ENCODE peak calls at places on chromosomes 3 and 15, in five cellular contexts. K is ELF-1, V is lung microvascular endothelial cell, H is Calu3, O is cerebellar nuclear complex. F is an unnamed sample.

GRCh38 chr3:18099611-18100010 is 325.5 kb downstream of the SATB1 start:
- DNase-seq in O (no peak), V (no peak), K (no peak), H (no peak), F (no peak)

GRCh38 chr3:149023951-149024350 is 32.6 kb downstream of the GYG1 start:
- DNase-seq in K (no peak), V (peak), H (no peak), O (no peak), F (no peak)

GRCh38 chr3:169083126-169083525 is 580.4 kb downstream of the MECOM start:
- DNase-seq in V (no peak), H (no peak), O (no peak), K (no peak), F (no peak)

GRCh38 chr3:30631237-30631961 is 25.0 kb downstream of the TGFBR2 start:
- DNase-seq in O (no peak), V (peak), K (no peak), H (no peak), F (peak)

GRCh38 chr3:69197922-69198540 is 75.6 kb upstream of the LMOD3 start:
- DNase-seq in O (no peak), K (no peak), H (no peak), V (no peak), F (no peak)

GRCh38 chr3:96931491-96931890 is 117.1 kb downstream of the EPHA6 start:
- DNase-seq in V (no peak), H (no peak), O (no peak), K (no peak), F (no peak)

GRCh38 chr3:141091416-141091815 is 40.3 kb downstream of the SPSB4 start:
- DNase-seq in V (no peak), H (no peak), O (no peak), K (no peak), F (no peak)

GRCh38 chr3:172139528-172140276 is 100.3 kb downstream of the FNDC3B start:
- DNase-seq in H (no peak), K (no peak), V (peak), O (no peak), F (peak)

GRCh38 chr3:46429671-46430070 is 22.6 kb downstream of the CCRL2 start:
- DNase-seq in V (no peak), K (no peak), H (no peak), O (no peak), F (no peak)

GRCh38 chr3:147364771-147365170 is 41.6 kb downstream of the ZIC4 start:
- DNase-seq in V (no peak), K (no peak), O (no peak), H (no peak), F (no peak)

GRCh38 chr3:42588625-42589024 is 2.0 kb upstream of the SS18L2 start:
- DNase-seq in H (no peak), O (no peak), V (no peak), K (no peak), F (no peak)

GRCh38 chr3:28860307-28860706 is 420.6 kb upstream of the RBMS3 start:
- DNase-seq in O (no peak), K (no peak), V (peak), H (no peak), F (no peak)

GRCh38 chr15:63669074-63669473 is 71.9 kb downstream of the FBXL22 start:
- DNase-seq in H (no peak), V (no peak), K (no peak), O (no peak), F (no peak)

GRCh38 chr3:126345641-126346460 is 11.4 kb downstream of the KLF15 start:
- DNase-seq in O (no peak), V (no peak), H (peak), K (no peak), F (no peak)

GRCh38 chr15:83285979-83286553 is 1.6 kb upstream of the BNC1 start:
- DNase-seq in V (peak), K (peak), H (no peak), O (no peak), F (peak)

GRCh38 chr15:39195988-39196486 is 384.8 kb upstream of the THBS1 start:
- DNase-seq in O (no peak), H (peak), V (peak), K (no peak), F (peak)

GRCh38 chr3:132749786-132750185 is 27.6 kb upstream of the NPHP3 start:
- DNase-seq in H (no peak), V (no peak), O (no peak), K (no peak), F (no peak)

GRCh38 chr3:42228796-42229195 is 37.2 kb downstream of the CCK start:
- DNase-seq in K (peak), H (no peak), V (peak), O (no peak), F (no peak)

GRCh38 chr3:128503164-128503651 is 10.2 kb upstream of the GATA2 start:
- DNase-seq in O (no peak), H (peak), K (no peak), V (no peak), F (no peak)

GRCh38 chr3:74214286-74214685 is 400.2 kb downstream of the CNTN3 start:
- DNase-seq in V (no peak), H (no peak), K (no peak), O (no peak), F (no peak)

GRCh38 chr3:196645917-196646735 is 6.6 kb downstream of the NRROS start:
- DNase-seq in O (no peak), V (no peak), H (no peak), K (no peak), F (no peak)

GRCh38 chr3:124986153-124987143 is 51.9 kb upstream of the MUC13 start:
- DNase-seq in K (peak), O (no peak), H (peak), V (peak), F (peak)

GRCh38 chr3:64091501-64091900 is 68.2 kb upstream of the PSMD6 start:
- DNase-seq in K (no peak), V (no peak), H (no peak), O (no peak), F (no peak)

GRCh38 chr3:185069583-185070030 is 83.3 kb downstream of the C3orf70 start:
- DNase-seq in K (peak), V (no peak), O (no peak), H (no peak), F (no peak)

GRCh38 chr3:171349392-171349791 is 110.8 kb downstream of the TNIK start:
- DNase-seq in H (no peak), V (no peak), O (no peak), K (no peak), F (peak)

GRCh38 chr3:78974181-78974770 is 793.5 kb downstream of the ROBO1 start:
- DNase-seq in H (no peak), K (no peak), O (peak), V (no peak), F (peak)

GRCh38 chr15:73794501-73795133 is 41.5 kb upstream of the INSYN1 start:
- DNase-seq in K (no peak), O (no peak), V (no peak), H (no peak), F (no peak)

GRCh38 chr15:88049509-88049908 is 207.0 kb downstream of the NTRK3 start:
- DNase-seq in K (no peak), H (no peak), V (no peak), O (no peak), F (no peak)

GRCh38 chr3:55167586-55168317 is 239.9 kb upstream of the LRTM1 start:
- DNase-seq in H (no peak), K (no peak), V (no peak), O (no peak), F (no peak)

GRCh38 chr15:98155356-98155755 is 194.9 kb downstream of the ARRDC4 start:
- DNase-seq in K (no peak), H (no peak), V (no peak), O (no peak), F (no peak)

GRCh38 chr15:92118162-92118935 is 264.8 kb downstream of the SLCO3A1 start:
- DNase-seq in H (no peak), V (no peak), K (no peak), O (no peak), F (no peak)

GRCh38 chr3:14518893-14519292 is 21.2 kb downstream of the GRIP2 start:
- DNase-seq in K (no peak), V (no peak), H (no peak), O (no peak), F (no peak)

F was measured in endothelial cell of umbilical vein.